ENCODE peak calls at places on chromosomes 2 and 18, in seven cellular contexts. Q is ovary, M is HCT116, A is heart left ventricle, Y is RWPE1, N is colonic mucosa, W is PC-3. T is an unnamed sample.

GRCh38 chr2:140650825-140651224 is 1480.0 kb downstream of the LRP1B start:
- DNase-seq in W (peak; percentile 81), Y (peak; percentile 44), N (no peak), M (no peak), Q (no peak), A (no peak), T (peak; percentile 9)

GRCh38 chr2:120641366-120641771 is 94.3 kb upstream of the GLI2 start:
- DNase-seq in Q (no peak), Y (no peak), M (no peak), W (no peak), A (no peak), N (no peak), T (no peak)

GRCh38 chr2:128452536-128453530 is 134.2 kb upstream of the HS6ST1 start:
- DNase-seq in Y (no peak), Q (no peak), W (no peak), M (no peak), A (no peak), N (peak; percentile 14), T (no peak)

GRCh38 chr18:24470805-24471204 is 10.4 kb downstream of the HRH4 start:
- DNase-seq in N (no peak), Q (no peak), Y (no peak), A (no peak), M (no peak), W (no peak), T (no peak)

GRCh38 chr2:173552540-173552939 is 197.9 kb downstream of the CDCA7 start:
- DNase-seq in Q (no peak), M (no peak), Y (no peak), A (no peak), N (no peak), W (no peak), T (no peak)

GRCh38 chr2:241617431-241618154 is 19.4 kb downstream of the THAP4 start:
- DNase-seq in A (peak; percentile 85), Q (no peak), M (no peak), Y (no peak), W (no peak), N (no peak), T (no peak)

GRCh38 chr2:27162151-27163121 is 13.6 kb downstream of the TCF23 start:
- DNase-seq in M (no peak), A (no peak), Y (no peak), W (no peak), N (no peak), Q (no peak), T (no peak)

GRCh38 chr2:99708231-99708630 is 218.4 kb upstream of the REV1 start:
- DNase-seq in W (no peak), Y (no peak), N (no peak), A (peak; percentile 58), Q (no peak), M (no peak), T (no peak)

GRCh38 chr18:23585007-23585871 is 1.1 kb downstream of the NPC1 start:
- DNase-seq in A (peak; percentile 51), N (peak; percentile 40), W (peak; percentile 61), Q (no peak), Y (peak; percentile 56), M (no peak), T (peak; percentile 71)

GRCh38 chr2:238158807-238159539 is at the start of gene ERFE:
- DNase-seq in N (no peak), Q (peak; percentile 62), A (peak; percentile 36), W (peak; percentile 61), Y (peak; percentile 69), M (no peak), T (no peak)

GRCh38 chr18:27608742-27609141 is 423.6 kb upstream of the CHST9 start:
- DNase-seq in N (no peak), Q (no peak), M (no peak), A (no peak), Y (peak; percentile 2), W (peak; percentile 37), T (no peak)

GRCh38 chr2:42223822-42224268 is 54.7 kb downstream of the EML4 start:
- DNase-seq in W (no peak), N (no peak), Y (no peak), A (no peak), Q (no peak), M (no peak), T (no peak)

GRCh38 chr2:154489271-154489858 is 209.1 kb upstream of the KCNJ3 start:
- DNase-seq in Y (no peak), M (no peak), A (no peak), W (no peak), N (no peak), Q (no peak), T (no peak)

GRCh38 chr2:127599211-127599610 is 46.7 kb upstream of the GPR17 start:
- DNase-seq in Q (no peak), M (no peak), W (peak; percentile 36), Y (no peak), A (no peak), N (no peak), T (no peak)

GRCh38 chr18:79950440-79951341 is 762 bp downstream of the SLC66A2 start:
- DNase-seq in Y (no peak), W (peak; percentile 31), A (no peak), N (peak; percentile 56), M (no peak), Q (peak; percentile 56), T (no peak)

GRCh38 chr2:179521944-179522343 is 257.3 kb upstream of the SESTD1 start:
- DNase-seq in W (no peak), N (no peak), A (no peak), M (no peak), Q (no peak), Y (no peak), T (no peak)

GRCh38 chr2:20479835-20480234 is 33.0 kb downstream of the RHOB start:
- DNase-seq in W (no peak), A (no peak), Y (no peak), Q (no peak), M (no peak), N (no peak), T (no peak)

GRCh38 chr2:85409719-85410583 is at the start of gene CAPG:
- DNase-seq in M (no peak), Y (peak; percentile 78), A (peak; percentile 63), W (peak; percentile 85), N (peak; percentile 97), Q (no peak), T (no peak)

GRCh38 chr18:59918320-59918755 is 18.5 kb downstream of the PMAIP1 start:
- DNase-seq in M (peak; percentile 66), W (peak; percentile 91), A (peak; percentile 50), Q (no peak), Y (peak; percentile 64), N (peak; percentile 36), T (no peak)

GRCh38 chr2:96693286-96694200 is 46.3 kb downstream of the LMAN2L start:
- DNase-seq in Y (no peak), A (no peak), Q (no peak), W (no peak), M (no peak), N (no peak), T (no peak)

GRCh38 chr2:167069855-167070254 is 181.6 kb downstream of the XIRP2 start:
- DNase-seq in A (no peak), W (no peak), Y (peak; percentile 34), N (no peak), M (no peak), Q (no peak), T (peak; percentile 84)

GRCh38 chr2:226540204-226540994 is 259.2 kb downstream of the IRS1 start:
- DNase-seq in Q (no peak), Y (no peak), A (no peak), M (no peak), W (no peak), N (no peak), T (no peak)

GRCh38 chr2:239523147-239523943 is 122.5 kb upstream of the HDAC4 start:
- DNase-seq in Y (no peak), A (no peak), W (no peak), Q (no peak), M (no peak), N (no peak), T (no peak)

GRCh38 chr2:200320344-200320743 is 13.9 kb downstream of the SPATS2L start:
- DNase-seq in M (no peak), Q (no peak), W (no peak), A (no peak), Y (no peak), N (no peak), T (peak; percentile 68)

GRCh38 chr2:204452464-204453023 is 92.7 kb upstream of the PARD3B start:
- DNase-seq in W (peak; percentile 96), Y (peak; percentile 83), Q (no peak), M (peak; percentile 23), A (peak; percentile 42), N (peak; percentile 47), T (peak; percentile 94)

GRCh38 chr2:45329045-45329677 is 281.9 kb downstream of the SRBD1 start:
- DNase-seq in W (peak; percentile 53), M (peak; percentile 29), A (no peak), Y (peak; percentile 22), N (no peak), Q (no peak), T (no peak)

GRCh38 chr2:115374981-115375380 is 932.5 kb downstream of the DPP10 start:
- DNase-seq in N (no peak), A (no peak), Y (no peak), W (no peak), M (no peak), Q (no peak), T (no peak)
- H3K27ac ChIP-seq in N (no peak overlapping the region), A (no peak overlapping the region), Y (no peak overlapping the region), W (no peak overlapping the region), M (no peak overlapping the region), Q (no peak overlapping the region), T (no peak overlapping the region)

GRCh38 chr2:134785659-134786058 is 52.8 kb upstream of the ACMSD start:
- DNase-seq in Q (no peak), Y (no peak), N (no peak), M (no peak), W (no peak), A (no peak), T (no peak)
- TF ChIP-seq CTCF in Q (no peak), Y (no peak), N (no peak), M (no peak), W (no peak), A (no peak), T (no peak)

GRCh38 chr2:75428627-75429026 is 132.1 kb downstream of the EVA1A start:
- DNase-seq in Q (no peak), N (no peak), A (no peak), W (no peak), Y (no peak), M (no peak), T (no peak)

GRCh38 chr2:75431276-75431675 is 129.5 kb downstream of the EVA1A start:
- DNase-seq in M (no peak), N (no peak), Q (no peak), A (no peak), Y (no peak), W (no peak), T (no peak)

GRCh38 chr2:75429036-75429435 is 131.7 kb downstream of the EVA1A start:
- DNase-seq in W (no peak), Q (no peak), Y (no peak), M (no peak), A (peak; percentile 21), N (no peak), T (no peak)

GRCh38 chr2:75432761-75433361 is 127.9 kb downstream of the EVA1A start:
- DNase-seq in A (no peak), Q (no peak), M (no peak), W (no peak), Y (no peak), N (no peak), T (no peak)

GRCh38 chr2:75431757-75432156 is 129.0 kb downstream of the EVA1A start:
- DNase-seq in Y (no peak), M (no peak), A (no peak), Q (no peak), W (peak; percentile 15), N (no peak), T (no peak)
- H3K27ac ChIP-seq in Y (no peak overlapping the region), M (no peak overlapping the region), A (no peak overlapping the region), Q (no peak overlapping the region), W (no peak overlapping the region), N (no peak overlapping the region), T (no peak overlapping the region)

GRCh38 chr2:121832992-121833732 is 77.7 kb downstream of the TSN start:
- DNase-seq in M (no peak), Q (no peak), N (no peak), Y (no peak), W (no peak), A (no peak), T (no peak)
- TF ChIP-seq CTCF in M (no peak), Q (no peak), N (no peak), Y (no peak), W (no peak), A (no peak), T (no peak)